ENCODE peak calls at places on chromosome 22, in eight cellular contexts. One of them, this sample, is unnamed.

GRCh38 chr22:19210188-19210587 is 31.7 kb upstream of the SLC25A1 start:
- DNase-seq in MCF 10A: no peak
- DNase-seq in progenitor cell of endocrine pancreas: no peak
- DNase-seq in mammary epithelial cell: no peak
- DNase-seq in body of pancreas: no peak
- DNase-seq in brain microvascular endothelial cell: no peak
- DNase-seq in RWPE1: no peak
- DNase-seq in activated B cell treated with CpG ODN at 0.5 μM for 24 hours: no peak
- DNase-seq in this sample: no peak

GRCh38 chr22:38467438-38467903 is 425 bp upstream of the KDELR3 start:
- DNase-seq in MCF 10A: no peak
- DNase-seq in progenitor cell of endocrine pancreas: no peak
- DNase-seq in mammary epithelial cell: no peak
- DNase-seq in body of pancreas: peak; percentile 16
- DNase-seq in brain microvascular endothelial cell: no peak
- DNase-seq in RWPE1: no peak
- DNase-seq in activated B cell treated with CpG ODN at 0.5 μM for 24 hours: no peak
- DNase-seq in this sample: no peak

GRCh38 chr22:37314315-37315046 is 32.2 kb downstream of the CYTH4 start:
- DNase-seq in MCF 10A: no peak
- DNase-seq in progenitor cell of endocrine pancreas: no peak
- DNase-seq in mammary epithelial cell: no peak
- DNase-seq in body of pancreas: no peak
- DNase-seq in brain microvascular endothelial cell: no peak
- DNase-seq in RWPE1: no peak
- DNase-seq in activated B cell treated with CpG ODN at 0.5 μM for 24 hours: peak; percentile 34
- DNase-seq in this sample: no peak

GRCh38 chr22:22187299-22187698 is 57.3 kb upstream of the VPREB1 start:
- DNase-seq in MCF 10A: no peak
- DNase-seq in progenitor cell of endocrine pancreas: no peak
- DNase-seq in mammary epithelial cell: no peak
- DNase-seq in body of pancreas: no peak
- DNase-seq in brain microvascular endothelial cell: no peak
- DNase-seq in RWPE1: no peak
- DNase-seq in activated B cell treated with CpG ODN at 0.5 μM for 24 hours: no peak
- DNase-seq in this sample: no peak

GRCh38 chr22:39311592-39312400 is 7.6 kb downstream of the RPL3 start:
- DNase-seq in MCF 10A: peak; percentile 43
- DNase-seq in progenitor cell of endocrine pancreas: no peak
- DNase-seq in mammary epithelial cell: no peak
- DNase-seq in body of pancreas: no peak
- DNase-seq in brain microvascular endothelial cell: no peak
- DNase-seq in RWPE1: no peak
- DNase-seq in activated B cell treated with CpG ODN at 0.5 μM for 24 hours: no peak
- DNase-seq in this sample: no peak

GRCh38 chr22:25127274-25127673 is 72.4 kb upstream of the CRYBB3 start:
- DNase-seq in MCF 10A: no peak
- DNase-seq in progenitor cell of endocrine pancreas: no peak
- DNase-seq in mammary epithelial cell: no peak
- DNase-seq in body of pancreas: no peak
- DNase-seq in brain microvascular endothelial cell: no peak
- DNase-seq in RWPE1: no peak
- DNase-seq in activated B cell treated with CpG ODN at 0.5 μM for 24 hours: no peak
- DNase-seq in this sample: no peak

GRCh38 chr22:27598792-27599191 is 202.8 kb downstream of the MN1 start:
- DNase-seq in MCF 10A: no peak
- DNase-seq in progenitor cell of endocrine pancreas: no peak
- DNase-seq in mammary epithelial cell: no peak
- DNase-seq in body of pancreas: no peak
- DNase-seq in brain microvascular endothelial cell: no peak
- DNase-seq in RWPE1: no peak
- DNase-seq in activated B cell treated with CpG ODN at 0.5 μM for 24 hours: no peak
- DNase-seq in this sample: no peak

GRCh38 chr22:38881464-38881871 is 9.5 kb upstream of the CBX6 start:
- DNase-seq in MCF 10A: peak; percentile 89
- DNase-seq in progenitor cell of endocrine pancreas: no peak
- DNase-seq in mammary epithelial cell: no peak
- DNase-seq in body of pancreas: peak; percentile 70
- DNase-seq in brain microvascular endothelial cell: no peak
- DNase-seq in RWPE1: no peak
- DNase-seq in activated B cell treated with CpG ODN at 0.5 μM for 24 hours: no peak
- DNase-seq in this sample: no peak

GRCh38 chr22:25039255-25039654 is 86.7 kb downstream of the KIAA1671 start:
- DNase-seq in MCF 10A: no peak
- DNase-seq in progenitor cell of endocrine pancreas: no peak
- DNase-seq in mammary epithelial cell: no peak
- DNase-seq in body of pancreas: no peak
- DNase-seq in brain microvascular endothelial cell: no peak
- DNase-seq in RWPE1: no peak
- DNase-seq in activated B cell treated with CpG ODN at 0.5 μM for 24 hours: no peak
- DNase-seq in this sample: no peak

GRCh38 chr22:48327721-48328120 is 1500.0 kb downstream of the BRD1 start:
- DNase-seq in MCF 10A: no peak
- DNase-seq in progenitor cell of endocrine pancreas: no peak
- DNase-seq in mammary epithelial cell: no peak
- DNase-seq in body of pancreas: no peak
- DNase-seq in brain microvascular endothelial cell: no peak
- DNase-seq in RWPE1: no peak
- DNase-seq in activated B cell treated with CpG ODN at 0.5 μM for 24 hours: no peak
- DNase-seq in this sample: no peak

GRCh38 chr22:25027959-25028840 is 75.7 kb downstream of the KIAA1671 start:
- DNase-seq in MCF 10A: no peak
- DNase-seq in progenitor cell of endocrine pancreas: no peak
- DNase-seq in mammary epithelial cell: no peak
- DNase-seq in body of pancreas: peak; percentile 44
- DNase-seq in brain microvascular endothelial cell: peak; percentile 25
- DNase-seq in RWPE1: no peak
- DNase-seq in activated B cell treated with CpG ODN at 0.5 μM for 24 hours: no peak
- DNase-seq in this sample: peak; percentile 41

GRCh38 chr22:33519140-33519973 is 400.9 kb downstream of the LARGE1 start:
- DNase-seq in MCF 10A: no peak
- DNase-seq in progenitor cell of endocrine pancreas: peak; percentile 18
- DNase-seq in mammary epithelial cell: peak; percentile 18
- DNase-seq in body of pancreas: peak; percentile 37
- DNase-seq in brain microvascular endothelial cell: peak; percentile 54
- DNase-seq in RWPE1: no peak
- DNase-seq in activated B cell treated with CpG ODN at 0.5 μM for 24 hours: peak; percentile 22
- DNase-seq in this sample: peak; percentile 45

GRCh38 chr22:17205432-17205831 is 13.8 kb downstream of the ADA2 start:
- DNase-seq in MCF 10A: no peak
- DNase-seq in progenitor cell of endocrine pancreas: no peak
- DNase-seq in mammary epithelial cell: no peak
- DNase-seq in body of pancreas: no peak
- DNase-seq in brain microvascular endothelial cell: no peak
- DNase-seq in RWPE1: no peak
- DNase-seq in activated B cell treated with CpG ODN at 0.5 μM for 24 hours: no peak
- DNase-seq in this sample: no peak

GRCh38 chr22:38628444-38628843 is 27.7 kb downstream of the FAM227A start:
- DNase-seq in MCF 10A: peak; percentile 13
- DNase-seq in progenitor cell of endocrine pancreas: no peak
- DNase-seq in mammary epithelial cell: no peak
- DNase-seq in body of pancreas: no peak
- DNase-seq in brain microvascular endothelial cell: no peak
- DNase-seq in RWPE1: no peak
- DNase-seq in activated B cell treated with CpG ODN at 0.5 μM for 24 hours: no peak
- DNase-seq in this sample: no peak

GRCh38 chr22:46076651-46077339 is 73.5 kb upstream of the PPARA start:
- DNase-seq in MCF 10A: peak; percentile 74
- DNase-seq in progenitor cell of endocrine pancreas: no peak
- DNase-seq in mammary epithelial cell: peak; percentile 77
- DNase-seq in body of pancreas: peak; percentile 70
- DNase-seq in brain microvascular endothelial cell: no peak
- DNase-seq in RWPE1: no peak
- DNase-seq in activated B cell treated with CpG ODN at 0.5 μM for 24 hours: no peak
- DNase-seq in this sample: no peak

GRCh38 chr22:31952094-31952401 is 7.7 kb downstream of the YWHAH start:
- DNase-seq in MCF 10A: no peak
- DNase-seq in progenitor cell of endocrine pancreas: no peak
- DNase-seq in mammary epithelial cell: no peak
- DNase-seq in body of pancreas: no peak
- DNase-seq in brain microvascular endothelial cell: no peak
- DNase-seq in RWPE1: no peak
- DNase-seq in activated B cell treated with CpG ODN at 0.5 μM for 24 hours: no peak
- DNase-seq in this sample: no peak
- TF ChIP-seq CTCF in MCF 10A: no peak
- TF ChIP-seq CTCF in progenitor cell of endocrine pancreas: no peak
- TF ChIP-seq CTCF in mammary epithelial cell: peak; percentile 34
- TF ChIP-seq CTCF in body of pancreas: no peak
- TF ChIP-seq CTCF in brain microvascular endothelial cell: peak; percentile 24
- TF ChIP-seq CTCF in RWPE1: no peak
- TF ChIP-seq CTCF in activated B cell treated with CpG ODN at 0.5 μM for 24 hours: no peak
- TF ChIP-seq CTCF in this sample: no peak

DNA sequence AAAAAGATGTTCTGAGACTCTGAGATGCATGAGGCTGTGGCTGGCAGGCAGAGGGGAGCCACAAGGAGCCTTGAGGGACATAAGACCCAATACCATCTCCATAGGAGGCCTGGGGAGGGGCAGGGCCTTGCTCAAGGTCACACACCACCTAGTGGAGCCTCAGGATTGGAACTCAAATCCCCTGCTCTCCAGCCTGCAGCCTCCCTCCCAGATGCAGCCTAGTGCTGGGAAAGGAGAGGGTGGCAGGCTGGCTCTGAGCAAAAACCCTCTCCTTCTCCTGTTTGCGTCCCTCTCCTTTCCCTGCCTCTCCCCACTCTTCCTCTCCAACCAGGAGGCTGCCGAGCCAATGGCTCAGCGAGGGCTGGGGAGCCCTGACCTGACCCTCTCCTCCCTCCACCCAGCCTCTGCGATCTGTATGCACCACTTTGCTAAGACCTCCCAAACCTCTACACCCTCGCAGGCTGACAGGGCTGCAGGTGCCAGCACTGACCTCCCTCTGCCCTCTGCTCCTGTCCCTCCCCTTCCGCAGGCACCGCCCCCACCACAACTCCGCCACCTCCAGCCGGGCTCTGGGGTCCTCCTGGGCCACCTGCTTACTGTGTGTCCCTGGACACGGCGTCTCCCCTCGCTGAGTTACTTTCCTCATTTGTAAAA is 14.7 kb downstream of the IGLL1 start:
- DNase-seq in MCF 10A: no peak
- DNase-seq in progenitor cell of endocrine pancreas: peak; percentile 53
- DNase-seq in mammary epithelial cell: no peak
- DNase-seq in body of pancreas: peak; percentile 17
- DNase-seq in brain microvascular endothelial cell: no peak
- DNase-seq in RWPE1: no peak
- DNase-seq in activated B cell treated with CpG ODN at 0.5 μM for 24 hours: no peak
- DNase-seq in this sample: peak; percentile 31
- TF ChIP-seq CTCF in MCF 10A: no peak
- TF ChIP-seq CTCF in progenitor cell of endocrine pancreas: peak; percentile 19
- TF ChIP-seq CTCF in mammary epithelial cell: no peak
- TF ChIP-seq CTCF in body of pancreas: no peak
- TF ChIP-seq CTCF in brain microvascular endothelial cell: peak; percentile 28
- TF ChIP-seq CTCF in RWPE1: no peak
- TF ChIP-seq CTCF in activated B cell treated with CpG ODN at 0.5 μM for 24 hours: no peak
- TF ChIP-seq CTCF in this sample: peak; percentile 26

GRCh38 chr22:35208003-35208402 is 49.3 kb upstream of the HMGXB4 start:
- DNase-seq in MCF 10A: no peak
- DNase-seq in progenitor cell of endocrine pancreas: no peak
- DNase-seq in mammary epithelial cell: no peak
- DNase-seq in body of pancreas: no peak
- DNase-seq in brain microvascular endothelial cell: no peak
- DNase-seq in RWPE1: no peak
- DNase-seq in activated B cell treated with CpG ODN at 0.5 μM for 24 hours: no peak
- DNase-seq in this sample: no peak

GRCh38 chr22:35205956-35206355 is 51.3 kb upstream of the HMGXB4 start:
- DNase-seq in MCF 10A: peak; percentile 2
- DNase-seq in progenitor cell of endocrine pancreas: no peak
- DNase-seq in mammary epithelial cell: peak; percentile 59
- DNase-seq in body of pancreas: no peak
- DNase-seq in brain microvascular endothelial cell: peak; percentile 12
- DNase-seq in RWPE1: peak; percentile 4
- DNase-seq in activated B cell treated with CpG ODN at 0.5 μM for 24 hours: no peak
- DNase-seq in this sample: no peak

GRCh38 chr22:35206889-35207288 is 50.4 kb upstream of the HMGXB4 start:
- DNase-seq in MCF 10A: no peak
- DNase-seq in progenitor cell of endocrine pancreas: no peak
- DNase-seq in mammary epithelial cell: no peak
- DNase-seq in body of pancreas: no peak
- DNase-seq in brain microvascular endothelial cell: no peak
- DNase-seq in RWPE1: no peak
- DNase-seq in activated B cell treated with CpG ODN at 0.5 μM for 24 hours: no peak
- DNase-seq in this sample: no peak

GRCh38 chr22:35212020-35212419 is 45.3 kb upstream of the HMGXB4 start:
- DNase-seq in MCF 10A: peak; percentile 41
- DNase-seq in progenitor cell of endocrine pancreas: no peak
- DNase-seq in mammary epithelial cell: peak; percentile 71
- DNase-seq in body of pancreas: peak; percentile 51
- DNase-seq in brain microvascular endothelial cell: peak; percentile 15
- DNase-seq in RWPE1: no peak
- DNase-seq in activated B cell treated with CpG ODN at 0.5 μM for 24 hours: no peak
- DNase-seq in this sample: no peak

DNA sequence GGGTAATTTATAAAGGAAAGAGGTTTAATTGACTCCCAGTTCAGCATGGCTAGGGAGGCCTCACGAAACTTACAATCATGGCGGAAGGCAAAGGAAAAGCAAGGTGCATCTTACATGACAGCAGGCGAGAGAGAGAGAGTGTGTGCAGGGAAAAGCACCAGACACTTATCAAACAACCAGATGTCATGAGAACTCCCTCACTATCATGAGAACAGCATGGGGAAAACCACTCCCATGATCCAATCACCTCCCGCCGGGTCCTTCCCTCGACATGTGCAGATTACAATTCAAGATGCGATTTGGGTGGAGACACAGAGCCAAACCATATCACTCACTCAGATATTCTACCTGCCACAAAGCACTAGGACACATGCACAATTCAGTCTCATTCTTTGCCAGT is 48.1 kb upstream of the HMGXB4 start:
- DNase-seq in MCF 10A: no peak
- DNase-seq in progenitor cell of endocrine pancreas: no peak
- DNase-seq in mammary epithelial cell: no peak
- DNase-seq in body of pancreas: no peak
- DNase-seq in brain microvascular endothelial cell: no peak
- DNase-seq in RWPE1: no peak
- DNase-seq in activated B cell treated with CpG ODN at 0.5 μM for 24 hours: no peak
- DNase-seq in this sample: no peak
- TF ChIP-seq CTCF in MCF 10A: no peak
- TF ChIP-seq CTCF in progenitor cell of endocrine pancreas: no peak
- TF ChIP-seq CTCF in mammary epithelial cell: no peak
- TF ChIP-seq CTCF in body of pancreas: no peak
- TF ChIP-seq CTCF in brain microvascular endothelial cell: no peak
- TF ChIP-seq CTCF in RWPE1: no peak
- TF ChIP-seq CTCF in activated B cell treated with CpG ODN at 0.5 μM for 24 hours: no peak
- TF ChIP-seq CTCF in this sample: no peak

DNA sequence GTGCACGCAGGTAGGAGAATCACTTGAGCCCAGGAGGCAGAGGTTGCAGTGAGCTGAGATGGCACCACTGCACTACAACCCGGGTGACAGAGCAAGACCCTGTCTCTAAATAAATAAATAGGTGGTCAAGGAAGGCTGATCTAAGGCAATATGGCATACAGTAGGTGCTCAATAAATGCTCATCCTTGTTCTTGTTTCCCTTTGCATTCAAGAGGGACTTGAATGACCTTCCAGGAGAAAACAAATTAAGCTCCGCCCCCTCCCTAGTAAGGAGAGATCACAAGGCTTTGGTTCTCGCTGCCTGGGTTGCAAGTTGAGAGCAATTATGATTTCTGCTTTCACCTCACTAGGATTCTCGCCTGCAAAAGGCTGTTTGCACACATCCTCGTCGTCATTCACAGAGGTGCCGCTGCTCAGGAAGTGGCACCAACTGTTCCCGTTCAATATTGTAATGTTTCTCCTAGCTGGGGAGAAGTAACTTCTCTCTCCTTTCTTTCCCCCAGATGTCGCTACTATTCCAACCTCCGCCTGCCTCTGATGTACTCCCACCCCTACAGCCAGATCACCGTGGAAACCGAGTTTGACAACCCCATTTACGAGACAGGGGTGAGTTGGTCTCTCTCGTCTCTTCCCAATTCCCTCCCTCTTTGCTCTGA is 51.8 kb upstream of the ASPHD2 start:
- DNase-seq in MCF 10A: no peak
- DNase-seq in progenitor cell of endocrine pancreas: no peak
- DNase-seq in mammary epithelial cell: no peak
- DNase-seq in body of pancreas: no peak
- DNase-seq in brain microvascular endothelial cell: no peak
- DNase-seq in RWPE1: no peak
- DNase-seq in activated B cell treated with CpG ODN at 0.5 μM for 24 hours: no peak
- DNase-seq in this sample: no peak
- TF ChIP-seq CTCF in MCF 10A: no peak
- TF ChIP-seq CTCF in progenitor cell of endocrine pancreas: no peak
- TF ChIP-seq CTCF in mammary epithelial cell: no peak
- TF ChIP-seq CTCF in body of pancreas: no peak
- TF ChIP-seq CTCF in brain microvascular endothelial cell: peak; percentile 21
- TF ChIP-seq CTCF in RWPE1: no peak
- TF ChIP-seq CTCF in activated B cell treated with CpG ODN at 0.5 μM for 24 hours: no peak
- TF ChIP-seq CTCF in this sample: no peak

This sample was measured in neural crest cell.